ENCODE peak calls at places on chromosomes 11 and 22, in six cellular contexts. One of them, this sample, is unnamed.

GRCh38 chr11:35326266-35326879 is 93.0 kb downstream of the SLC1A2 start:
- DNase-seq in cardiac muscle cell: no peak
- DNase-seq in fibroblast of pulmonary artery: no peak
- DNase-seq in AG04450: no peak
- DNase-seq in heart left ventricle: no peak
- DNase-seq in AG09309: no peak
- DNase-seq in this sample: no peak

GRCh38 chr11:12216542-12217422 is 106.4 kb downstream of the MICAL2 start:
- DNase-seq in heart left ventricle: no peak
- DNase-seq in cardiac muscle cell: peak; percentile 80
- DNase-seq in AG09309: no peak
- DNase-seq in fibroblast of pulmonary artery: peak; percentile 60
- DNase-seq in AG04450: no peak
- DNase-seq in this sample: no peak

GRCh38 chr11:125164091-125164421 is 495 bp upstream of the PKNOX2 start:
- DNase-seq in fibroblast of pulmonary artery: no peak
- DNase-seq in AG04450: no peak
- DNase-seq in AG09309: no peak
- DNase-seq in heart left ventricle: no peak
- DNase-seq in cardiac muscle cell: no peak
- DNase-seq in this sample: no peak

GRCh38 chr11:45147871-45148270 is 1.4 kb downstream of the PRDM11 start:
- DNase-seq in fibroblast of pulmonary artery: no peak
- DNase-seq in heart left ventricle: no peak
- DNase-seq in cardiac muscle cell: no peak
- DNase-seq in AG09309: no peak
- DNase-seq in AG04450: no peak
- DNase-seq in this sample: no peak

GRCh38 chr11:69280451-69280850 is 13.5 kb upstream of the MYEOV start:
- DNase-seq in cardiac muscle cell: peak; percentile 56
- DNase-seq in AG04450: no peak
- DNase-seq in fibroblast of pulmonary artery: no peak
- DNase-seq in AG09309: peak; percentile 34
- DNase-seq in heart left ventricle: no peak
- DNase-seq in this sample: no peak

GRCh38 chr11:76626266-76626665 is 44.3 kb downstream of the LRRC32 start:
- DNase-seq in cardiac muscle cell: no peak
- DNase-seq in AG04450: no peak
- DNase-seq in heart left ventricle: no peak
- DNase-seq in fibroblast of pulmonary artery: no peak
- DNase-seq in AG09309: no peak
- DNase-seq in this sample: no peak

GRCh38 chr11:110738641-110739040 is 26.4 kb upstream of the ARHGAP20 start:
- DNase-seq in heart left ventricle: no peak
- DNase-seq in AG09309: no peak
- DNase-seq in fibroblast of pulmonary artery: no peak
- DNase-seq in cardiac muscle cell: no peak
- DNase-seq in AG04450: no peak
- DNase-seq in this sample: no peak

GRCh38 chr22:23829845-23830372 is 8.9 kb downstream of the DERL3 start:
- DNase-seq in AG04450: peak; percentile 77
- DNase-seq in AG09309: peak; percentile 85
- DNase-seq in cardiac muscle cell: peak; percentile 89
- DNase-seq in heart left ventricle: no peak
- DNase-seq in fibroblast of pulmonary artery: peak; percentile 79
- DNase-seq in this sample: peak; percentile 76

GRCh38 chr11:7413961-7414728 is 71.2 kb upstream of the OLFML1 start:
- DNase-seq in heart left ventricle: no peak
- DNase-seq in AG04450: no peak
- DNase-seq in cardiac muscle cell: no peak
- DNase-seq in fibroblast of pulmonary artery: no peak
- DNase-seq in AG09309: no peak
- DNase-seq in this sample: no peak

GRCh38 chr11:113632981-113633380 is 73.1 kb downstream of the TMPRSS5 start:
- DNase-seq in heart left ventricle: no peak
- DNase-seq in cardiac muscle cell: peak; percentile 38
- DNase-seq in AG09309: no peak
- DNase-seq in fibroblast of pulmonary artery: peak; percentile 57
- DNase-seq in AG04450: no peak
- DNase-seq in this sample: no peak

GRCh38 chr22:46083383-46084350 is 66.7 kb upstream of the PPARA start:
- DNase-seq in fibroblast of pulmonary artery: no peak
- DNase-seq in heart left ventricle: no peak
- DNase-seq in AG09309: no peak
- DNase-seq in AG04450: no peak
- DNase-seq in cardiac muscle cell: no peak
- DNase-seq in this sample: no peak
- H3K4me3 ChIP-seq in fibroblast of pulmonary artery: no peak overlapping the region
- H3K4me3 ChIP-seq in heart left ventricle: peak overlapping the region; percentile 96
- H3K4me3 ChIP-seq in AG09309: peak overlapping the region; percentile 88
- H3K4me3 ChIP-seq in AG04450: no peak overlapping the region
- H3K4me3 ChIP-seq in cardiac muscle cell: no peak overlapping the region
- H3K4me3 ChIP-seq in this sample: no peak overlapping the region

GRCh38 chr11:93740031-93740801 is 1.1 kb downstream of the TAF1D start:
- DNase-seq in cardiac muscle cell: peak; percentile 46
- DNase-seq in fibroblast of pulmonary artery: peak; percentile 38
- DNase-seq in AG04450: no peak
- DNase-seq in heart left ventricle: no peak
- DNase-seq in AG09309: no peak
- DNase-seq in this sample: no peak

GRCh38 chr11:93741882-93742226 is 382 bp downstream of the C11orf54 start:
- DNase-seq in cardiac muscle cell: peak; percentile 59
- DNase-seq in heart left ventricle: no peak
- DNase-seq in AG09309: peak; percentile 17
- DNase-seq in fibroblast of pulmonary artery: peak; percentile 71
- DNase-seq in AG04450: no peak
- DNase-seq in this sample: no peak

GRCh38 chr11:93741094-93741881 is at the start of the genes C11orf54 and TAF1D:
- DNase-seq in AG04450: peak; percentile 96
- DNase-seq in heart left ventricle: peak; percentile 98
- DNase-seq in fibroblast of pulmonary artery: peak; percentile 99
- DNase-seq in AG09309: peak; percentile 91
- DNase-seq in cardiac muscle cell: peak; percentile 98
- DNase-seq in this sample: peak; percentile 73

GRCh38 chr11:93738647-93739081 is 2.6 kb downstream of the TAF1D start:
- DNase-seq in AG09309: no peak
- DNase-seq in fibroblast of pulmonary artery: no peak
- DNase-seq in cardiac muscle cell: peak; percentile 37
- DNase-seq in AG04450: no peak
- DNase-seq in heart left ventricle: no peak
- DNase-seq in this sample: no peak

GRCh38 chr11:93740802-93741093 is 547 bp downstream of the TAF1D start:
- DNase-seq in heart left ventricle: peak; percentile 57
- DNase-seq in AG04450: no peak
- DNase-seq in cardiac muscle cell: peak; percentile 79
- DNase-seq in AG09309: peak; percentile 16
- DNase-seq in fibroblast of pulmonary artery: peak; percentile 71
- DNase-seq in this sample: no peak
- TF ChIP-seq CTCF in heart left ventricle: no peak
- TF ChIP-seq CTCF in AG04450: no peak
- TF ChIP-seq CTCF in cardiac muscle cell: no peak
- TF ChIP-seq CTCF in AG09309: peak; percentile 4
- TF ChIP-seq CTCF in fibroblast of pulmonary artery: no peak
- TF ChIP-seq CTCF in this sample: no peak

GRCh38 chr11:64870893-64871849 is 7.2 kb downstream of the EHD1 start:
- DNase-seq in AG04450: no peak
- DNase-seq in fibroblast of pulmonary artery: no peak
- DNase-seq in AG09309: no peak
- DNase-seq in heart left ventricle: no peak
- DNase-seq in cardiac muscle cell: no peak
- DNase-seq in this sample: no peak
- H3K4me3 ChIP-seq in AG04450: no peak overlapping the region
- H3K4me3 ChIP-seq in fibroblast of pulmonary artery: no peak overlapping the region
- H3K4me3 ChIP-seq in AG09309: no peak overlapping the region
- H3K4me3 ChIP-seq in heart left ventricle: peak overlapping the region; percentile 0
- H3K4me3 ChIP-seq in cardiac muscle cell: no peak overlapping the region
- H3K4me3 ChIP-seq in this sample: peak overlapping the region; percentile 32

GRCh38 chr11:118607401-118608267 is at the start of gene PHLDB1:
- DNase-seq in fibroblast of pulmonary artery: peak; percentile 72
- DNase-seq in AG09309: no peak
- DNase-seq in cardiac muscle cell: peak; percentile 82
- DNase-seq in heart left ventricle: peak; percentile 83
- DNase-seq in AG04450: no peak
- DNase-seq in this sample: no peak
- TF ChIP-seq CTCF in fibroblast of pulmonary artery: peak; percentile 46
- TF ChIP-seq CTCF in AG09309: peak; percentile 69
- TF ChIP-seq CTCF in cardiac muscle cell: peak; percentile 72
- TF ChIP-seq CTCF in heart left ventricle: peak; percentile 63
- TF ChIP-seq CTCF in AG04450: peak; percentile 65
- TF ChIP-seq CTCF in this sample: peak; percentile 79

GRCh38 chr11:116703421-116703820 is 69.4 kb downstream of the BUD13 start:
- DNase-seq in cardiac muscle cell: peak; percentile 27
- DNase-seq in AG04450: no peak
- DNase-seq in heart left ventricle: no peak
- DNase-seq in fibroblast of pulmonary artery: peak; percentile 3
- DNase-seq in AG09309: no peak
- DNase-seq in this sample: no peak

GRCh38 chr11:116707746-116708145 is 65.0 kb downstream of the BUD13 start:
- DNase-seq in cardiac muscle cell: no peak
- DNase-seq in fibroblast of pulmonary artery: no peak
- DNase-seq in AG09309: no peak
- DNase-seq in heart left ventricle: no peak
- DNase-seq in AG04450: no peak
- DNase-seq in this sample: no peak

GRCh38 chr11:116710762-116711161 is 62.0 kb downstream of the BUD13 start:
- DNase-seq in fibroblast of pulmonary artery: no peak
- DNase-seq in heart left ventricle: no peak
- DNase-seq in AG04450: no peak
- DNase-seq in AG09309: no peak
- DNase-seq in cardiac muscle cell: no peak
- DNase-seq in this sample: no peak

GRCh38 chr11:116709970-116710369 is 62.8 kb downstream of the BUD13 start:
- DNase-seq in fibroblast of pulmonary artery: no peak
- DNase-seq in AG09309: no peak
- DNase-seq in heart left ventricle: no peak
- DNase-seq in AG04450: no peak
- DNase-seq in cardiac muscle cell: no peak
- DNase-seq in this sample: no peak

GRCh38 chr11:116707250-116707649 is 65.5 kb downstream of the BUD13 start:
- DNase-seq in heart left ventricle: no peak
- DNase-seq in fibroblast of pulmonary artery: no peak
- DNase-seq in cardiac muscle cell: no peak
- DNase-seq in AG09309: no peak
- DNase-seq in AG04450: no peak
- DNase-seq in this sample: no peak
- H3K4me3 ChIP-seq in heart left ventricle: no peak overlapping the region
- H3K4me3 ChIP-seq in fibroblast of pulmonary artery: no peak overlapping the region
- H3K4me3 ChIP-seq in cardiac muscle cell: no peak overlapping the region
- H3K4me3 ChIP-seq in AG09309: no peak overlapping the region
- H3K4me3 ChIP-seq in AG04450: no peak overlapping the region
- H3K4me3 ChIP-seq in this sample: no peak overlapping the region

GRCh38 chr22:22195265-22196017 is 49.1 kb upstream of the VPREB1 start:
- DNase-seq in fibroblast of pulmonary artery: peak; percentile 58
- DNase-seq in AG09309: no peak
- DNase-seq in heart left ventricle: peak; percentile 25
- DNase-seq in cardiac muscle cell: peak; percentile 67
- DNase-seq in AG04450: no peak
- DNase-seq in this sample: no peak
- TF ChIP-seq CTCF in fibroblast of pulmonary artery: peak; percentile 78
- TF ChIP-seq CTCF in AG09309: peak; percentile 73
- TF ChIP-seq CTCF in heart left ventricle: peak; percentile 63
- TF ChIP-seq CTCF in cardiac muscle cell: peak; percentile 88
- TF ChIP-seq CTCF in AG04450: peak; percentile 64
- TF ChIP-seq CTCF in this sample: peak; percentile 81